ENCODE peak calls at places on chromosomes 13 and 19, in eight cellular contexts. L is fibroblast of lung; Q is body of pancreas; E is GM12878; U is tibial artery; C is CD8-positive, alpha-beta T cell; J is right lobe of liver; T is ovary. Z is an unnamed sample. For H3K27me3, the result is how much of the 10 kb centered on the place peaks cover.

GRCh38 chr19:31135841-31136240 is 213.4 kb downstream of the TSHZ3 start:
- DNase-seq in T (no peak), L (no peak), E (no peak), J (no peak), C (no peak), Q (no peak), U (no peak), Z (no peak)

GRCh38 chr19:50647879-50648615 is 1.2 kb upstream of the C19orf81 start:
- DNase-seq in E (peak), Q (no peak), C (no peak), T (no peak), U (no peak), J (no peak), L (no peak), Z (no peak)

GRCh38 chr13:109213714-109214113 is 572.7 kb downstream of the IRS2 start:
- DNase-seq in E (no peak), Q (no peak), C (no peak), U (no peak), L (no peak), T (no peak), J (no peak), Z (no peak)

GRCh38 chr19:7242601-7243258 is 51.5 kb downstream of the INSR start:
- DNase-seq in U (no peak), L (peak), C (no peak), J (no peak), E (peak), T (peak), Q (no peak), Z (no peak)

GRCh38 chr19:56476671-56477428 is at the start of gene ZNF667:
- DNase-seq in E (no peak), L (peak), C (peak), T (no peak), Q (no peak), U (no peak), J (no peak), Z (no peak)

GRCh38 chr19:10339380-10339960 is at the start of gene ICAM3:
- DNase-seq in E (peak), T (no peak), C (peak), L (no peak), Q (no peak), U (no peak), J (no peak), Z (peak)

GRCh38 chr19:56117376-56117884 is 3.7 kb downstream of the ZNF787 start:
- DNase-seq in Q (no peak), L (no peak), E (no peak), J (peak), T (no peak), U (no peak), C (no peak), Z (no peak)

GRCh38 chr13:91358384-91358776 is 10.9 kb downstream of the MIR17HG start:
- DNase-seq in C (no peak), U (no peak), E (no peak), Q (no peak), T (no peak), J (peak), L (no peak), Z (no peak)

GRCh38 chr19:1883784-1884183 is 1.5 kb downstream of the ABHD17A start:
- DNase-seq in U (no peak), L (no peak), J (no peak), E (no peak), C (peak), Q (no peak), T (no peak), Z (no peak)

GRCh38 chr13:23460309-23460708 is 26.8 kb upstream of the SACS start:
- DNase-seq in C (no peak), J (no peak), L (no peak), U (no peak), E (peak), T (no peak), Q (no peak), Z (no peak)

GRCh38 chr13:76812206-76812882 is 73.9 kb downstream of the KCTD12 start:
- DNase-seq in J (no peak), L (peak), C (no peak), T (no peak), U (peak), Q (no peak), E (no peak), Z (no peak)

GRCh38 chr13:76812971-76813691 is 73.1 kb downstream of the KCTD12 start:
- DNase-seq in U (peak), C (no peak), L (peak), Q (no peak), T (no peak), E (no peak), J (no peak), Z (no peak)

GRCh38 chr13:76815344-76815743 is 70.9 kb downstream of the KCTD12 start:
- DNase-seq in U (no peak), Q (no peak), C (no peak), J (no peak), T (no peak), L (no peak), E (no peak), Z (no peak)

GRCh38 chr13:76813874-76814273 is 72.3 kb downstream of the KCTD12 start:
- DNase-seq in T (no peak), L (no peak), C (no peak), Q (no peak), U (no peak), J (no peak), E (no peak), Z (no peak)

DNA sequence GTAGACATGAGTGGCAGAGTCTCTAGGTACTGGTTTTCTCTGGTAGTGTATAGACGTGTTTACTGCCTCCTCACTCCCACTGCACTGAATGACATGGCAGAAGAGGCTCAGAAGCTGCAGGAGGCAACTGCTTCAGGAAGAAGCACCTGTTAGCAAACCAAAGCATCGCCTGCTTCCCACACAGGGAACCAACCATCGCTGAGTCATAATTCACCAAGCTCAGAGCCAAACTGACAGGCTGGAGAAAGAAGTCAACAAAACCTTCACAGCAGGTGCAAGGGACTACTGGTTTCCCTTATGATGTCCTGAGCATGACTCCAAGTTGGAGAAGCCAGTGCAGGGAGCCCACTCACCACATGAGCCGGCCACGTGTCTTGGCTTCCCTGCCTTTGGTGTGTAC is 69.8 kb downstream of the KCTD12 start:
- DNase-seq in E (no peak), J (no peak), T (no peak), L (no peak), C (no peak), Q (no peak), U (no peak), Z (no peak)
- H3K27me3 ChIP-seq in E (under half), J (under half), T (under half), L (under half), C (under half), Q (under half), U (under half), Z (under half)

GRCh38 chr19:17113127-17113785 is 37.7 kb downstream of the MYO9B start:
- DNase-seq in E (no peak), T (no peak), C (no peak), L (no peak), U (no peak), J (no peak), Q (no peak), Z (no peak)

GRCh38 chr19:17111766-17112165 is 36.2 kb downstream of the MYO9B start:
- DNase-seq in T (no peak), E (no peak), Q (no peak), U (no peak), C (no peak), J (no peak), L (no peak), Z (no peak)

GRCh38 chr19:17110599-17110966 is 35.0 kb downstream of the MYO9B start:
- DNase-seq in Q (no peak), U (no peak), C (no peak), T (no peak), L (no peak), E (no peak), J (no peak), Z (no peak)

GRCh38 chr19:17112700-17113099 is 37.1 kb downstream of the MYO9B start:
- DNase-seq in T (no peak), L (no peak), J (peak), E (no peak), C (no peak), U (no peak), Q (no peak), Z (no peak)

GRCh38 chr19:17112271-17112670 is 36.7 kb downstream of the MYO9B start:
- DNase-seq in Q (no peak), J (peak), T (no peak), C (no peak), U (no peak), E (no peak), L (no peak), Z (no peak)
- H3K27ac ChIP-seq in Q (no peak), J (peak), T (no peak), C (no peak), U (peak), E (no peak), L (no peak), Z (no peak)

GRCh38 chr13:48189122-48189521 is 43.9 kb upstream of the ITM2B start:
- DNase-seq in L (no peak), E (no peak), C (no peak), Q (no peak), T (no peak), J (no peak), U (no peak), Z (no peak)
- TF ChIP-seq CTCF in L (no peak), E (no peak), C (no peak), Q (no peak), T (no peak), J (no peak), U (no peak), Z (no peak)

DNA sequence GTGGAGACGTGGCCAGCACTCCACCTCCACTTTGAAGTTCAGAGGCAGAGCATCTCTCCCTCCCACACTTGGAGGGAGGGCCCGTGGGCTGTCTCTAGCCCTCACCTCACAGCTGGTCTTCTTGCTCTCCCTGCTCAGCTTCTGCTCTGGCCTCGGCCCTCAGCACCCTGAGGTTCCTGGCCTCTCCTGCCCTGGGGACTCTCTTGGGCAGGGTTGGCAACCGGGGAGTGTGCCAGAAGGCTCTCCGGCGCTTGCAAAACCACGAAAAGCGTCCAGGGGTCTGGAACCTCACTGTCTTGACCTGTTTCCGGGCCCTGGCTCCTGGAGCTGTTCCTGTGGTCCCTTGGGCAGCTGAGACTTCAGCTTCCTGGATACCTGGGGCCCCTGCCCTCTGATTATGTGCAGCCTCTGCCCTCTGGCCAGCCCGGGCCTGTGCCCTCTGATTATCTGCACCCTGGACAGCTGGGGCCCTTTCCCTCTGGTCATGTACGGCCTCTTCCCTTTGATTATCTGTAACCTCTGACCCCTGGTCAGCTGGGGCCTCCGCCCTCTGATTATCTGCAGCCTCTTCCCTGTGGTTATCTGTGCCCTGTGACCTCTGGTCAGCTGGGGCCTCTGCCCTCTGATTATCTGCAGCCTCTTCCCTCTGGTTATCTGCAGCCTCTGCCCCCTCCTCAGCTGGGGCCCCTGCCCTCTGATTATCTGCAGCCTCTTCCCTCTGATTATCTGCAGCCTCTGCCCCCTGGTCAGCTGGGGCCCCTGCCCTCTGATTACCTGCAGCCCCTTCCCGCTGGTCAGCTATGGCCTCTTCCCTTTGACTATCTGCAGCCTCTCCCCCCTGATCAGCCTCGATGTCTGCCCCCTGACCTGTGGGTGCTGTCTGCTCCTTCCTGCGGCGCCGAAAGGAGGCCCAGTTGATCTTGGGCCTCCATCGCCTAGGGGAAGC is 2.0 kb downstream of the CCDC8 start:
- DNase-seq in C (no peak), L (no peak), U (no peak), J (no peak), T (no peak), E (no peak), Q (no peak), Z (no peak)
- H3K27me3 ChIP-seq in C (under half), L (under half), U (under half), J (under half), T (under half), E (under half), Q (under half), Z (half or more)

DNA sequence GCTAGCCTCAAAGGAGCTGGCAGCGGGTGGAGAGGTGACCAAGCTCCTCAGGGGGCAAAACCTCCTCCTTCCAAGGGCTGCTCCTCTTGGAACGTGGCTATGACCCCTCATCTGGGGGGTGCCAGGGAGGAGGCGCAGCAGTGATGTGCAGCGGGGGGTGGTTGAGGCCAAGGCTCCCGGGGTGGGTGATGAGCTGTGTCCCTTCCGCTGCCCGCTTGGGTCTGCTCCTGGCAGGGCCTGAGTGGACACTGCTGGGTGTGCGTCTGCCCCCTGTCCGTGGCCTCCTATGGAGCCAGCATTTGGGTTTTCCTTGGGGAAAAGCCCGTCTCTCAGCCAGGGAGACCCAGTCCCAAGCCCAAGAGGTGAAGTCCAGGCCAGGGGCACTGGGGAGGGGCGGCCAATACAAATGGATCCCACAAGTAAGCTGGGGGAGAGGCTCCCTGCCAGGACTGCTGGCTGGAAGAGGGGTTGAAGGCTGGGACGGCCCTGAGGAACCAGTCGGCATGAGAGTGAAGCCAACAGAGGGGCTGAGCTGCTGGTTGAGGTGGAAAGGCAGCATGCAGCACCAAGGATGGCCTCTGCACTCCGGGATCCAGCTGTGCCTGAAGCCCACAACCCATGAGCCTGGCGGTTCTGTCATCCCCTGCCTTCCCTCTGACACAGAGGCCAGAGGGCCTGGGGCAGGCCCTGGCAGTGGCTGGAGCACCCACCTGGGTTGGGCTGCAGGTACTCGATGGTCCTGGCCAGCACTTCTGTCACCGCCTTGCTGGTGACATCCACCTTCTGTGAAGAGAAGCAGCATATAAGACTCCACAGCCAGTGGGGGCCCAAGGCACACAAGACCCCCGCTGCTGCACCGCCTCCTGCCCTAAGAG is 22.7 kb downstream of the MPND start:
- DNase-seq in J (no peak), C (no peak), L (no peak), U (peak), T (no peak), Q (no peak), E (no peak), Z (no peak)
- H3K27ac ChIP-seq in J (no peak), C (no peak), L (no peak), U (no peak), T (no peak), Q (no peak), E (no peak), Z (no peak)

Z was measured in CD4-positive, alpha-beta T cell.